ENCODE peak calls at places on chromosome 21, in four cellular contexts. B is A549, S is activated B cell treated with CpG ODN at 0.5 μM for 24 hours, K is stomach. Y is an unnamed sample.

GRCh38 chr21:43323244-43324005 is 103.5 kb downstream of the SIK1 start:
- DNase-seq in B (no peak), S (no peak), K (peak; percentile 93), Y (no peak)

GRCh38 chr21:42641311-42642218 is 11.9 kb upstream of the PDE9A start:
- DNase-seq in B (no peak), S (no peak), K (no peak), Y (no peak)

GRCh38 chr21:44930543-44930981 is 9.3 kb upstream of the SLX9 start:
- DNase-seq in B (no peak), S (peak; percentile 59), K (no peak), Y (no peak)

GRCh38 chr21:25911730-25912401 is 177.1 kb downstream of the GABPA start:
- DNase-seq in B (no peak), S (no peak), K (peak; percentile 77), Y (no peak)

GRCh38 chr21:37886726-37887309 is 29.4 kb downstream of the KCNJ6 start:
- DNase-seq in B (no peak), S (no peak), K (no peak), Y (no peak)

GRCh38 chr21:15365751-15366392 is 301.1 kb upstream of the NRIP1 start:
- DNase-seq in B (no peak), S (no peak), K (no peak), Y (no peak)

GRCh38 chr21:31347435-31348032 is 3.5 kb upstream of the TIAM1 start:
- DNase-seq in B (peak; percentile 42), S (no peak), K (no peak), Y (no peak)

GRCh38 chr21:42737969-42738590 is 84.7 kb downstream of the PDE9A start:
- DNase-seq in B (no peak), S (peak; percentile 23), K (peak; percentile 72), Y (no peak)

GRCh38 chr21:38310619-38311018 is 53.8 kb downstream of the KCNJ15 start:
- DNase-seq in B (peak; percentile 42), S (no peak), K (no peak), Y (no peak)

GRCh38 chr21:45004481-45005263 is 64.8 kb downstream of the SLX9 start:
- DNase-seq in B (no peak), S (no peak), K (no peak), Y (no peak)

GRCh38 chr21:41943468-41944250 is 10.2 kb downstream of the C2CD2 start:
- DNase-seq in B (no peak), S (no peak), K (no peak), Y (no peak)

GRCh38 chr21:42929969-42930368 is 4.5 kb upstream of the ERVH48-1 start:
- DNase-seq in B (no peak), S (no peak), K (no peak), Y (no peak)

GRCh38 chr21:42107881-42108553 is 36.9 kb downstream of the UMODL1 start:
- DNase-seq in B (peak; percentile 51), S (peak; percentile 55), K (peak; percentile 67), Y (no peak)

GRCh38 chr21:32386195-32386870 is 6.5 kb downstream of the URB1 start:
- DNase-seq in B (peak; percentile 35), S (no peak), K (peak; percentile 31), Y (no peak)

GRCh38 chr21:45935628-45936027 is 45.9 kb upstream of the COL6A1 start:
- DNase-seq in B (no peak), S (no peak), K (no peak), Y (no peak)

GRCh38 chr21:44965251-44966022 is 25.6 kb downstream of the SLX9 start:
- DNase-seq in B (no peak), S (no peak), K (no peak), Y (no peak)

GRCh38 chr21:34748862-34749261 is 80.1 kb downstream of the CLIC6 start:
- DNase-seq in B (no peak), S (no peak), K (no peak), Y (no peak)

GRCh38 chr21:34743831-34744230 is 75.0 kb downstream of the CLIC6 start:
- DNase-seq in B (no peak), S (no peak), K (peak; percentile 63), Y (no peak)

GRCh38 chr21:34743285-34743684 is 74.5 kb downstream of the CLIC6 start:
- DNase-seq in B (no peak), S (no peak), K (no peak), Y (no peak)

GRCh38 chr21:34744801-34745200 is 76.0 kb downstream of the CLIC6 start:
- DNase-seq in B (no peak), S (no peak), K (no peak), Y (no peak)

DNA sequence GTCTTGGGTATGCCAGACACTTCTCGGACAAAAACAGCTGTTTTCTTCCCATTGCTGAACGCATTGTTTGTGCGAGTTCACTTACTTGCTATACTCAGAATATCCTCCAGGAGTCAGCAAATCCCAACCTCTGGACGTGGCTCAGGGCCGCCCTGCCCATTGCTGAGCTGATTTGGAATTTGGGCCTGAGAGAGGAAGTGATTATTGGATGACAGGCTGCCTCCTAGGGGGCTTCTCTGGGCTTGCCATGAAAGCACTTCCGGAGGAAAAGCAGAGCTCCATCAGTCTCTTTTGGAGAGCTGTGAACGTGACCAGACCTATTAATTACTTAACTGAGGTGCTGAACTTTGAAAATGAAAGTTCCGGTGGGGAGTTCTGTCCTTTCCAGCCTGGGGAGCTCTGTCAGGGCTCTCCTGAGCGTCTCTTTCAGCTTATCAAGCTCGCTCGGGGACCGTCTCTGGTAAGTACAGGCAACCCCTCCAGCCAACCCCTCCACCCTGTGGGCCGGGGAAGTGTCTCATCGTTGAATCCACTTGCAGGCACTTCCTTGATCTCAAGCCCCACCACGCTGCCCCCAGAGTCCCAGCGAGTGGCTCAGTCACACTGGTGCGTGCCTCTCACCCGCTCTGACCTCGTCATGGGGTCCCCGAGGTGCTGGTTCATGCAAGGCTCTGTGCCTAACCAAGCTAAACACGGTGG is 76.9 kb downstream of the CLIC6 start:
- DNase-seq in B (peak; percentile 76), S (peak; percentile 33), K (peak; percentile 73), Y (no peak)
- TF ChIP-seq CTCF in B (peak; percentile 72), S (peak; percentile 36), K (peak; percentile 74), Y (peak; percentile 94)

GRCh38 chr21:21401444-21401843 is 403.2 kb downstream of the NCAM2 start:
- DNase-seq in B (no peak), S (no peak), K (no peak), Y (no peak)

GRCh38 chr21:21412096-21412495 is 413.9 kb downstream of the NCAM2 start:
- DNase-seq in B (no peak), S (no peak), K (no peak), Y (no peak)

DNA sequence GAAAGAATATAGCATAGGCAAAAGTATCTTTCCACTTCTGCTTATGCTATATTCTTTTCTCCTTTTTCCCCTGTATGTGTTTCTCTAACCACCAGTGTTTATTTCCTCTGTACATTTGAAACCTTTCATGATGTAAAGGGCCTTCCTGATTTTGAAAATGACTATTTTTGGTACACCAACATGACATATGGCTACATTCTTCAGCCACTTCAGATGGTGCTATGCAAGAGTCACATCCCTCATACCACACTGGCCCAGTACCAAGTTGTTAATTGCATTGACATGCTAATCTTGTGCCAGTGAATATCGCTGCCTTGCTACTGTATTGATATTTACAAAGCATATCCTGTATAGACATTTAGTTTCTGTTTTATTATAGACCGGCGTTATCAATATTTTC is 408.7 kb downstream of the NCAM2 start:
- DNase-seq in B (no peak), S (no peak), K (no peak), Y (no peak)
- TF ChIP-seq CTCF in B (no peak), S (no peak), K (no peak), Y (no peak)

GRCh38 chr21:28910280-28910887 is 82.3 kb downstream of the LTN1 start:
- DNase-seq in B (no peak), S (no peak), K (no peak), Y (no peak)
- TF ChIP-seq CTCF in B (no peak), S (no peak), K (no peak), Y (no peak)

GRCh38 chr21:17387030-17387617 is 125.7 kb upstream of the CXADR start:
- DNase-seq in B (peak; percentile 51), S (no peak), K (peak; percentile 54), Y (no peak)
- TF ChIP-seq CTCF in B (peak; percentile 70), S (peak; percentile 42), K (peak; percentile 49), Y (peak; percentile 92)

DNA sequence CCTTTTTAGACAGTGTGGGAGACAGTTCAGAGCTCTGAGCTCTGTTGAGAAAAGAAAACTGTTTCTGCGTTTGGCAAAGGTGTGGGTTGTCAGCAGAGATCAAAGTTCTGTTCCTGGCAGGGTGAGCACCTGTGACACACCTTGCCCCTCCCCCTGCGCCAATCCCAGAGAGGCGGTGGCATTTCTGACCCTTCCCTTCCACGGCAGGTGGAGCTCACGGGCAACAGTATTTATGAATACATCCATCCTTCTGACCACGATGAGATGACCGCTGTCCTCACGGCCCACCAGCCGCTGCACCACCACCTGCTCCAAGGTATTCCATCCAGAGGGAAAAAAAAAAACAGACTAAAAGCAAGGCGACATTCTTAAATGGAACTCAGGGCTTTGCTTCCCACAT is 20.7 kb downstream of the SIM2 start:
- DNase-seq in B (no peak), S (no peak), K (peak; percentile 91), Y (no peak)
- TF ChIP-seq CTCF in B (no peak), S (no peak), K (no peak), Y (no peak)